ENCODE peak calls at places on chromosome 5, in eight cellular contexts. D is body of pancreas, J is cardiac muscle cell, I is uterus, Z is NB4, M is suprapubic skin, G is fibroblast of mammary gland, V is Panc1. T is an unnamed sample.

GRCh38 chr5:132419517-132420468 is 50.3 kb downstream of the SLC22A5 start:
- DNase-seq in D (peak), J (peak), I (peak), Z (peak), M (peak), G (peak), V (no peak), T (peak)

GRCh38 chr5:37791321-37791720 is 48.5 kb downstream of the GDNF start:
- DNase-seq in D (no peak), J (no peak), I (no peak), Z (no peak), M (no peak), G (no peak), V (no peak), T (no peak)

GRCh38 chr5:168295574-168296201 is 4.2 kb downstream of the WWC1 start:
- DNase-seq in D (peak), J (peak), I (no peak), Z (no peak), M (no peak), G (peak), V (no peak), T (peak)

GRCh38 chr5:98510111-98510510 is 263.4 kb upstream of the RGMB start:
- DNase-seq in D (peak), J (peak), I (no peak), Z (no peak), M (no peak), G (no peak), V (no peak), T (no peak)

GRCh38 chr5:143008809-143009521 is 238.8 kb downstream of the ARHGAP26 start:
- DNase-seq in D (no peak), J (peak), I (no peak), Z (peak), M (no peak), G (peak), V (peak), T (no peak)

GRCh38 chr5:142360607-142361120 is 35.8 kb upstream of the SPRY4 start:
- DNase-seq in D (peak), J (peak), I (no peak), Z (no peak), M (no peak), G (peak), V (peak), T (no peak)

GRCh38 chr5:64939772-64940510 is 171.2 kb downstream of the CWC27 start:
- DNase-seq in D (peak), J (peak), I (no peak), Z (no peak), M (no peak), G (peak), V (no peak), T (no peak)

GRCh38 chr5:158326241-158326640 is 467.3 kb upstream of the CLINT1 start:
- DNase-seq in D (no peak), J (no peak), I (no peak), Z (no peak), M (no peak), G (no peak), V (no peak), T (no peak)

GRCh38 chr5:81420039-81420667 is 26.2 kb upstream of the ACOT12 start:
- DNase-seq in D (no peak), J (peak), I (no peak), Z (peak), M (no peak), G (peak), V (peak), T (no peak)

GRCh38 chr5:89457411-89458329 is 574.7 kb upstream of the MEF2C start:
- DNase-seq in D (peak), J (peak), I (peak), Z (no peak), M (peak), G (peak), V (peak), T (no peak)

GRCh38 chr5:139575751-139576150 is 14.6 kb downstream of the UBE2D2 start:
- DNase-seq in D (no peak), J (no peak), I (no peak), Z (no peak), M (no peak), G (no peak), V (no peak), T (no peak)

GRCh38 chr5:86909461-86909881 is 291.7 kb downstream of the COX7C start:
- DNase-seq in D (no peak), J (peak), I (no peak), Z (no peak), M (no peak), G (peak), V (peak), T (no peak)

GRCh38 chr5:31809037-31809910 is 170.3 kb downstream of the PDZD2 start:
- DNase-seq in D (peak), J (peak), I (peak), Z (peak), M (no peak), G (peak), V (peak), T (peak)
- TF ChIP-seq CTCF in D (peak), J (peak), I (peak), Z (peak), M (peak), G (peak), V (peak), T (no peak)

DNA sequence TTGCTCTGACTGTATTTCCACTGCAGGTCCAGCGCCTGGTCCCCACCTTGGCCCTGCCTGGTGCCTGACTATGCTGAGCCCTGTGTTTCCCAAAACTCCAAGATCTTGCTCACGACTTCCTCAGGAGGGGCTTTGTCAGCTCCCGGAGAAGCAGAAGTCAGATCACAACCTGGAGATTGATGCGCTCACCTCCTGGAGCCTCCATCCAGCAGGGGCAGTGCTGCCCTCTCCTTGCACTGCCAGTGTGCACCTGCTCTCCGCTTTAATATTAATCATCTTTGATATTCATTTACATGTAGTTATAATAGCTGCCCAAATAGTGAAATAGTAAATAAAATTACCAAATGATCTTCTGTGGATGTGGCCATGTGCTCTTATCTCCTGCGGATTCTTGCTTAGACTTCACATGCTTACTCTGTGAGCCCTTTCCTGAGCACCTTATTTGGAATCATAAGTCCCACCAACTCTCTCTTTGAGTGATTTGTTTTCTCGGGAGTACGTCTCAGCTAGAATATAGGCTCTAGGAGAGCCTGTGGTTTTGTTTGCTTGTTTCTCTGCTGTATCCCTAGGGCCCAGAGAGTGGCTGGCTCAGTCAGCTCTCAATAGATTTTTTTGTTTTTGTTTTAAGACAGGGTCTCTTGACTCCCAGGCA is 17.4 kb downstream of the MAML1 start:
- DNase-seq in D (no peak), J (no peak), I (no peak), Z (no peak), M (no peak), G (no peak), V (no peak), T (no peak)
- TF ChIP-seq CTCF in D (no peak), J (no peak), I (no peak), Z (peak), M (no peak), G (no peak), V (no peak), T (no peak)

GRCh38 chr5:15501057-15501791 is 1.2 kb downstream of the FBXL7 start:
- DNase-seq in D (no peak), J (peak), I (peak), Z (no peak), M (peak), G (peak), V (no peak), T (peak)
- TF ChIP-seq CTCF in D (no peak), J (peak), I (peak), Z (no peak), M (no peak), G (peak), V (no peak), T (no peak)

GRCh38 chr5:133610489-133611356 is 1.6 kb downstream of the FSTL4 start:
- DNase-seq in D (peak), J (peak), I (no peak), Z (peak), M (no peak), G (peak), V (no peak), T (peak)
- TF ChIP-seq CTCF in D (peak), J (peak), I (peak), Z (peak), M (no peak), G (peak), V (peak), T (no peak)

GRCh38 chr5:173498286-173498685 is 118.2 kb downstream of the BOD1 start:
- DNase-seq in D (peak), J (peak), I (no peak), Z (no peak), M (no peak), G (peak), V (no peak), T (no peak)
- TF ChIP-seq CTCF in D (no peak), J (no peak), I (no peak), Z (no peak), M (no peak), G (no peak), V (no peak), T (no peak)

GRCh38 chr5:1077026-1077425 is 34.8 kb downstream of the SLC12A7 start:
- DNase-seq in D (no peak), J (no peak), I (no peak), Z (no peak), M (no peak), G (no peak), V (no peak), T (no peak)
- TF ChIP-seq CTCF in D (no peak), J (no peak), I (no peak), Z (no peak), M (no peak), G (no peak), V (no peak), T (no peak)

GRCh38 chr5:113081091-113081490 is 104.5 kb downstream of the DCP2 start:
- DNase-seq in D (no peak), J (no peak), I (no peak), Z (no peak), M (no peak), G (no peak), V (no peak), T (no peak)

GRCh38 chr5:113082547-113082905 is 105.9 kb downstream of the DCP2 start:
- DNase-seq in D (no peak), J (no peak), I (no peak), Z (no peak), M (no peak), G (no peak), V (no peak), T (no peak)

GRCh38 chr5:113081881-113082546 is 105.4 kb downstream of the DCP2 start:
- DNase-seq in D (no peak), J (peak), I (no peak), Z (no peak), M (no peak), G (peak), V (no peak), T (no peak)

GRCh38 chr5:113085084-113085414 is 108.5 kb downstream of the DCP2 start:
- DNase-seq in D (no peak), J (no peak), I (no peak), Z (no peak), M (no peak), G (no peak), V (no peak), T (no peak)

DNA sequence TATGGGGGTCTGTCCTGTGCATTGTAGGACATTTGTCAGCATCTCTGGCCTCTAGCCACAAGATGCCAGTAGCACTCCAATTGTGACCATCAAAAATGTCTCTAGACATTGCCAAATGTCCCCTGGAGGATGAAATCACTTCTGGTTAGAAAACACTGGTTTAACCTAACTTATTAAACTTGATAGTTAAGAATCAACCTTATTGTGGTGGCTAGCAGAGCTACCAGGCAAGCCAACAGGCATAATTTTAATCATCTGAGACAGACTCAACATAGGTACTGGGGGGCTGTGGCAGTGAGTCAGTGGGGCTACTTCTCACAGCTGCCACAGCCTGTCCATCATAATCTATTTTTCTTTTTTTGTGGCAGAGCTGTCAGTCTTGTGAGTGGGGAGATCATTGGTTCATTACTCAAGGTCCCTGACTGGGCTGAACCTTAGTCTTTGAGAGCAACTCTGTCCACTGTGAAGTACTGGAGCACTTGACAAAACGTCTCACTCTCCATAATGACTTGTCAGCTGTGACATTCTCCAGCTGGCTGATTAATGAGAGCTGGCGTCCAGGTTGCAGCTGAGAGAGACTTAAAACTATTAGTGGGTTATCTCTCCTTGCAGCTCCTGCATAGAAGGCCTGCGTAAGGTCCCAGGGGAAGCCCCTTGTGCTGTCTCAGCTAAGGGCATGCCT is 107.9 kb downstream of the DCP2 start:
- DNase-seq in D (no peak), J (no peak), I (no peak), Z (no peak), M (no peak), G (no peak), V (no peak), T (no peak)
- TF ChIP-seq CTCF in D (no peak), J (no peak), I (no peak), Z (no peak), M (no peak), G (no peak), V (peak), T (no peak)

GRCh38 chr5:169440107-169440701 is 139.3 kb upstream of the SLIT3 start:
- DNase-seq in D (no peak), J (no peak), I (no peak), Z (no peak), M (no peak), G (no peak), V (no peak), T (no peak)
- TF ChIP-seq CTCF in D (no peak), J (no peak), I (no peak), Z (no peak), M (no peak), G (no peak), V (no peak), T (no peak)

GRCh38 chr5:7926296-7926695 is 57.3 kb downstream of the MTRR start:
- DNase-seq in D (no peak), J (peak), I (no peak), Z (no peak), M (no peak), G (peak), V (no peak), T (no peak)

GRCh38 chr5:7926720-7927119 is 57.8 kb downstream of the MTRR start:
- DNase-seq in D (no peak), J (no peak), I (no peak), Z (no peak), M (no peak), G (no peak), V (no peak), T (no peak)

DNA sequence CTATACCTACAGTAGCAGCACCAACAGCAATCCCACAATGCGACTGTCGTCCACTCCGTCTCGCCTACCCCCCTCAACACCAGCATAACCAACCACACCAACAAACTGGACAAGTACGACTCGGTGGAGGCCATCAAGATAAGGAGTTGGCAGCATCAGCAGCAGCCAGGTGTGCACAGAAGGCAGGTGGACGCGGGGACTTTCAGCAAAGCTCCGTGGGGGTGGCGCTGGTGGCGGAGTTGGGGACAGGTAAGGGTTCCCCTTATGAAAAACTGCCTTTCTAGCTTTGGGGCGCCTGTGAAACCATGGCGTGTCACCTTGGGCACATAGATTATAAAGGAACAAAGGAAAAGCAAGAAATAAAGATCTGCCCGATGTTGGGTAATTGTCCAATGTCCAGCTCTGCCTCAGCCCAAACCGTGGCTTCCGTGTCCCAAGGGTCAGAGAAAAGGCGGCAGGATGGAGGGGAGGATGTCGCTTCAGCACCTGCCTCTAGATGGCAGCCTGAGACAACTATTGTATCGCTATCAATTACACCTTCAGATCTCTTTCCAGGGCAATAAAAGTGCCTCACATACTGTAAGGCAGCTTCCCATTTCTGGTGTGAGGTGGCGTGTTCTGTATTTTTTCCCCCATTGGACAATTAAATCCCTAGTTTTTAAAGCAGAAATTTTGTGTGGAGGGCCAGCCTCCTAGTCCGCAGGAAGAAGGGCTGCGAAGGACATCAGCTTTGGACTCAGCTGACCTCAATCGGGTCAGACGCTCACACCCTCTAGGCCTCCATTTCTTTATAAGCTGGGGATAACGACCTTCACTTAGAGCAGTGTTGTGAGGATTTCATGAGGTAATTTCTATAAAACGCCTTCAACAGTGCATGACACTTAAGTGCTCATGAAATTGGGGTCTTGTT is 58.8 kb downstream of the MTRR start:
- DNase-seq in D (peak), J (peak), I (no peak), Z (peak), M (no peak), G (peak), V (peak), T (peak)
- TF ChIP-seq CTCF in D (peak), J (peak), I (peak), Z (peak), M (no peak), G (peak), V (peak), T (peak)